ENCODE peak calls at places on chromosome 1, in five cellular contexts. P is fibroblast of the conjunctiva, H is tibial nerve, R is ureter, Z is NCI-H2081 treated with DMSO at 0.1 percent for 48 hours. E is an unnamed sample.

GRCh38 chr1:107842241-107842640 is 122.7 kb downstream of the VAV3 start:
- DNase-seq in P (no peak), H (no peak), R (no peak), Z (no peak), E (no peak)

GRCh38 chr1:36222481-36223372 is 1.5 kb upstream of the THRAP3 start:
- DNase-seq in P (no peak), H (no peak), R (no peak), Z (no peak), E (no peak)

GRCh38 chr1:70790232-70790923 is 257.2 kb downstream of the PTGER3 start:
- DNase-seq in P (no peak), H (no peak), R (no peak), Z (no peak), E (no peak)

GRCh38 chr1:13769830-13770229 is 69.8 kb downstream of the PRDM2 start:
- DNase-seq in P (no peak), H (no peak), R (no peak), Z (no peak), E (no peak)

GRCh38 chr1:8551057-8551456 is 233.1 kb downstream of the SLC45A1 start:
- DNase-seq in P (no peak), H (no peak), R (no peak), Z (no peak), E (no peak)

GRCh38 chr1:186244825-186245224 is 130.2 kb downstream of the TPR start:
- DNase-seq in P (no peak), H (no peak), R (no peak), Z (no peak), E (no peak)

GRCh38 chr1:63640633-63641567 is 47.7 kb downstream of the PGM1 start:
- DNase-seq in P (no peak), H (no peak), R (no peak), Z (no peak), E (no peak)

GRCh38 chr1:36321119-36321951 is 2.1 kb downstream of the EVA1B start:
- DNase-seq in P (peak), H (peak), R (peak), Z (no peak), E (peak)

GRCh38 chr1:41641483-41641829 is 157.0 kb upstream of the EDN2 start:
- DNase-seq in P (no peak), H (no peak), R (no peak), Z (no peak), E (no peak)

GRCh38 chr1:219567341-219567947 is 45.5 kb downstream of the ZC3H11B start:
- DNase-seq in P (peak), H (no peak), R (no peak), Z (peak), E (no peak)

GRCh38 chr1:159170639-159171038 is 776 bp upstream of the CADM3 start:
- DNase-seq in P (no peak), H (no peak), R (no peak), Z (no peak), E (no peak)

GRCh38 chr1:229203030-229203751 is 67.7 kb upstream of the RAB4A start:
- DNase-seq in P (no peak), H (no peak), R (no peak), Z (no peak), E (no peak)

E was measured in brain pericyte.